ENCODE peak calls at places on chromosomes 7 and 10, in ten cellular contexts. Q is T-helper 17 cell; A is adrenal gland; J is NCI-H1105; R is activated gamma-delta T cell treated with Interleukin-2 at 50 U/mL for 16 hours; X is brain microvascular endothelial cell; C is amniotic stem cell; Y is ureter; U is tibial nerve; B is stimulated activated naive CD8-positive, alpha-beta T cell treated with anti-CD3 and anti-CD28 coated beads, Interleukin-15, amount 100 ng/mL, for 72 hours. T is an unnamed sample.

GRCh38 chr10:1049425-1049958 is 573 bp upstream of the IDI1 start:
- DNase-seq in Q (no peak), A (no peak), J (no peak), R (no peak), X (no peak), C (no peak), Y (no peak), U (no peak), B (no peak), T (no peak)

GRCh38 chr7:47285860-47286491 is 295.9 kb downstream of the TNS3 start:
- DNase-seq in Q (no peak), A (no peak), J (no peak), R (no peak), X (peak), C (peak), Y (no peak), U (no peak), B (no peak), T (no peak)

GRCh38 chr10:36129051-36129450 is 487.0 kb upstream of the FZD8 start:
- DNase-seq in Q (no peak), A (no peak), J (no peak), R (no peak), X (no peak), C (no peak), Y (no peak), U (no peak), B (no peak), T (no peak)

GRCh38 chr10:123997486-123998196 is 95.8 kb downstream of the CHST15 start:
- DNase-seq in Q (no peak), A (no peak), J (no peak), R (no peak), X (peak), C (peak), Y (no peak), U (no peak), B (no peak), T (no peak)

GRCh38 chr7:45031829-45032228 is 31.8 kb downstream of the CCM2 start:
- DNase-seq in Q (no peak), A (no peak), J (no peak), R (no peak), X (no peak), C (no peak), Y (no peak), U (no peak), B (no peak), T (peak)

GRCh38 chr7:44678468-44679179 is 70.0 kb upstream of the ZMIZ2 start:
- DNase-seq in Q (no peak), A (peak), J (no peak), R (no peak), X (peak), C (no peak), Y (no peak), U (no peak), B (no peak), T (no peak)

GRCh38 chr7:103504505-103505135 is 58.6 kb upstream of the SLC26A5 start:
- DNase-seq in Q (no peak), A (no peak), J (no peak), R (no peak), X (no peak), C (no peak), Y (no peak), U (no peak), B (no peak), T (no peak)

GRCh38 chr7:7920056-7920455 is 48.5 kb upstream of the GLCCI1 start:
- DNase-seq in Q (no peak), A (no peak), J (no peak), R (no peak), X (no peak), C (no peak), Y (no peak), U (no peak), B (no peak), T (no peak)

GRCh38 chr7:47654672-47655340 is 72.9 kb upstream of the TNS3 start:
- DNase-seq in Q (no peak), A (no peak), J (no peak), R (no peak), X (peak), C (no peak), Y (no peak), U (no peak), B (no peak), T (no peak)

GRCh38 chr10:46096426-46096825 is 50.4 kb upstream of the MSMB start:
- DNase-seq in Q (no peak), A (no peak), J (no peak), R (no peak), X (peak), C (no peak), Y (no peak), U (no peak), B (no peak), T (no peak)

GRCh38 chr7:132930881-132931280 is 151.0 kb downstream of the CHCHD3 start:
- DNase-seq in Q (no peak), A (no peak), J (no peak), R (no peak), X (peak), C (no peak), Y (no peak), U (no peak), B (no peak), T (peak)

GRCh38 chr7:3309140-3309539 is 8.1 kb downstream of the SDK1 start:
- DNase-seq in Q (no peak), A (no peak), J (no peak), R (no peak), X (no peak), C (no peak), Y (no peak), U (no peak), B (no peak), T (no peak)

GRCh38 chr10:43360086-43360485 is 11.3 kb upstream of the FXYD4 start:
- DNase-seq in Q (no peak), A (no peak), J (no peak), R (no peak), X (no peak), C (no peak), Y (no peak), U (no peak), B (no peak), T (no peak)

GRCh38 chr10:3961082-3961481 is 176.1 kb upstream of the KLF6 start:
- DNase-seq in Q (no peak), A (no peak), J (no peak), R (peak), X (no peak), C (no peak), Y (no peak), U (no peak), B (peak), T (no peak)

GRCh38 chr7:75642810-75643486 is 95.8 kb downstream of the HIP1 start:
- DNase-seq in Q (peak), A (peak), J (no peak), R (peak), X (peak), C (no peak), Y (no peak), U (no peak), B (peak), T (peak)

GRCh38 chr10:117007080-117007479 is 2.1 kb upstream of the SHTN1 start:
- DNase-seq in Q (no peak), A (no peak), J (no peak), R (no peak), X (peak), C (no peak), Y (no peak), U (no peak), B (no peak), T (no peak)

GRCh38 chr10:122618461-122619165 is 58.1 kb downstream of the DMBT1 start:
- DNase-seq in Q (no peak), A (no peak), J (no peak), R (no peak), X (no peak), C (no peak), Y (no peak), U (no peak), B (no peak), T (no peak)

GRCh38 chr10:45261946-45262345 is 53.5 kb downstream of the OR13A1 start:
- DNase-seq in Q (no peak), A (no peak), J (no peak), R (no peak), X (no peak), C (no peak), Y (no peak), U (no peak), B (no peak), T (no peak)